ENCODE peak calls at places on chromosome 17, in ten cellular contexts. D is adrenal gland, V is IMR-90, Z is mucosa of descending colon, G is AG10803, W is lung, H is neural progenitor cell, C is AG04450, S is mesothelial cell of epicardium, K is stomach. B is an unnamed sample.

GRCh38 chr17:40528692-40529417 is 27.4 kb upstream of the TNS4 start:
- DNase-seq in C (no peak), K (no peak), Z (no peak), H (no peak), G (no peak), S (no peak), W (no peak), D (no peak), V (no peak), B (no peak)

GRCh38 chr17:73697872-73698271 is 53.6 kb upstream of the SDK2 start:
- DNase-seq in S (no peak), W (no peak), D (no peak), K (no peak), V (no peak), G (no peak), C (no peak), Z (peak; percentile 64), H (no peak), B (no peak)

GRCh38 chr17:75689441-75689873 is 22.3 kb downstream of the SAP30BP start:
- DNase-seq in G (no peak), S (no peak), K (no peak), V (no peak), C (no peak), D (no peak), W (no peak), H (no peak), Z (peak; percentile 11), B (no peak)

GRCh38 chr17:66945451-66945850 is 19.1 kb upstream of the CACNG4 start:
- DNase-seq in V (no peak), K (no peak), G (peak; percentile 14), W (no peak), D (no peak), C (no peak), H (no peak), Z (no peak), S (no peak), B (no peak)

GRCh38 chr17:64339516-64340475 is 50.9 kb downstream of the PECAM1 start:
- DNase-seq in C (no peak), H (no peak), K (no peak), Z (no peak), W (no peak), D (no peak), G (peak; percentile 27), V (no peak), S (no peak), B (no peak)

GRCh38 chr17:3535253-3535995 is 22.2 kb downstream of the TRPV3 start:
- DNase-seq in G (peak; percentile 80), C (no peak), K (peak; percentile 50), V (peak; percentile 62), W (peak; percentile 51), Z (peak; percentile 74), H (peak; percentile 86), S (peak; percentile 59), D (peak; percentile 54), B (no peak)

GRCh38 chr17:12789976-12790805 is 893 bp downstream of the ARHGAP44 start:
- DNase-seq in D (no peak), C (no peak), H (peak; percentile 63), Z (peak; percentile 69), W (peak; percentile 31), K (peak; percentile 27), V (no peak), G (no peak), S (peak; percentile 22), B (peak; percentile 71)

GRCh38 chr17:63419949-63420867 is 25.9 kb downstream of the CYB561 start:
- DNase-seq in D (no peak), Z (no peak), W (no peak), H (no peak), V (no peak), G (no peak), K (no peak), C (no peak), S (no peak), B (no peak)

GRCh38 chr17:50865060-50865867 is 890 bp downstream of the TOB1 start:
- DNase-seq in V (peak; percentile 24), W (peak; percentile 61), G (peak; percentile 33), H (peak; percentile 82), C (no peak), Z (peak; percentile 80), D (peak; percentile 66), S (no peak), K (peak; percentile 64), B (peak; percentile 72)

GRCh38 chr17:9021985-9022552 is 759 bp downstream of the NTN1 start:
- DNase-seq in C (no peak), W (no peak), Z (peak; percentile 39), H (peak; percentile 76), D (no peak), K (no peak), S (no peak), V (peak; percentile 4), G (peak; percentile 31), B (no peak)

GRCh38 chr17:49123061-49123460 is 9.5 kb upstream of the B4GALNT2 start:
- DNase-seq in Z (no peak), G (no peak), W (no peak), C (no peak), S (no peak), K (no peak), H (no peak), V (no peak), D (no peak), B (no peak)

GRCh38 chr17:16927641-16928321 is 44.1 kb downstream of the TNFRSF13B start:
- DNase-seq in W (no peak), V (no peak), S (no peak), G (no peak), C (no peak), K (no peak), H (no peak), D (no peak), Z (no peak), B (no peak)

GRCh38 chr17:71302721-71303549 is 817.9 kb upstream of the SOX9 start:
- DNase-seq in C (no peak), W (no peak), Z (no peak), D (no peak), G (no peak), S (no peak), H (no peak), V (no peak), K (no peak), B (no peak)

GRCh38 chr17:34423978-34424813 is 61.2 kb upstream of the CCL1 start:
- DNase-seq in C (no peak), V (no peak), D (no peak), K (no peak), G (no peak), S (no peak), H (no peak), W (no peak), Z (no peak), B (no peak)

GRCh38 chr17:41680426-41681040 is 8.2 kb upstream of the EIF1 start:
- DNase-seq in G (no peak), V (no peak), Z (no peak), D (no peak), H (no peak), S (no peak), C (no peak), W (no peak), K (no peak), B (no peak)

GRCh38 chr17:41684050-41684449 is 4.6 kb upstream of the EIF1 start:
- DNase-seq in V (no peak), D (no peak), S (no peak), C (no peak), W (no peak), G (no peak), K (no peak), H (no peak), Z (no peak), B (no peak)

GRCh38 chr17:41681776-41682175 is 6.9 kb upstream of the EIF1 start:
- DNase-seq in D (no peak), S (no peak), V (no peak), K (no peak), C (no peak), W (no peak), H (no peak), G (no peak), Z (no peak), B (no peak)

GRCh38 chr17:41682611-41683010 is 6.1 kb upstream of the EIF1 start:
- DNase-seq in D (no peak), K (no peak), S (no peak), C (no peak), W (no peak), V (no peak), G (no peak), H (no peak), Z (no peak), B (no peak)

GRCh38 chr17:41683441-41684007 is 5.2 kb upstream of the EIF1 start:
- DNase-seq in V (no peak), Z (no peak), C (no peak), D (no peak), W (no peak), S (no peak), H (no peak), K (no peak), G (no peak), B (no peak)
- TF ChIP-seq CTCF in V (no peak), Z (no peak), C (no peak), D (no peak), W (no peak), S (no peak), H (no peak), K (no peak), G (no peak), B (no peak)

DNA sequence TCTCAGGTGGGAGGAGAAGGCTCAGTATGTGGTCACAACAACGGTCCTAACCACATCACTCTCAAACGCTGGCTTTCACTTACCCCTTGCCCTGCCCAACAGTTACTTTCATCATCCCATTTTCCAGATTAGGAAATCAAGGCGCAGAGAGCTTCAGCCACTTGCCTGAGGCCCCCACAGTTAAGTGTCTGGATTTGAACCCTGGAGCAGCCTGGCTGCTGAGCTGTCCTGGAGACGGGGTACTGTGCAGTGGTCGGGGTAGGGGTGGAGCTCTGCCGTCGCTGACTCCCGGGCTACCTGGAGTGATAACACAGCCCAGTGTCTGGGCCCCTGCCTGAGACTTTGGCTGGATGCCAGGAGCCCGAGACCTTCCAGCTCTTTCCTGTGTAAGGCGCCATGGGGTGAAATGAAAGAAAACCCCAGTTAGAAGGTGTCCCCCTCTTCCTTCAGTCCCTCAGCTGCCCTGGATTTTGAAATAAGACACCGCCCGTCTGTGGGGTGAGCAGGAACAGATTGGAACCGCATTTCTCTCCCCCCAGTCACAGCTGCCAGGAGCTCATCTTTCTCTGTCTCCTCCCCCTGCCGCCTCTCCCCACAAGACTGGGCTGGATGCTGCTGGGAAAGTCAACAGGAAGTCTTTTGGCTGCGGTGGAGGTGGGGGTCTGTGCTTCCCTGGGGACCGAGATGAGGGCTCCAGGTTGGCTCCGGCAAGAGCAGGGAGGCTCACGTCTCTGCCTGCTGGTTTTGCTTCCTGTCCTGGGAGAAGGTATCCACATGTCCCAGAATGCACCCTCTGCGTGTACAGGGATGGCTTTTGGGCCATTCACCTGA is 280.2 kb downstream of the SEC14L1 start:
- DNase-seq in W (no peak), V (peak; percentile 93), D (peak; percentile 54), K (no peak), Z (no peak), H (peak; percentile 63), C (peak; percentile 74), S (no peak), G (peak; percentile 87), B (no peak)
- TF ChIP-seq CTCF in W (no peak), V (no peak), D (no peak), K (no peak), Z (no peak), H (no peak), C (no peak), S (no peak), G (no peak), B (peak; percentile 10)

GRCh38 chr17:38434178-38434665 is 6.0 kb downstream of the ARHGAP23 start:
- DNase-seq in C (no peak), Z (no peak), W (no peak), D (no peak), H (no peak), K (no peak), V (no peak), G (no peak), S (no peak), B (no peak)
- TF ChIP-seq CTCF in C (no peak), Z (no peak), W (no peak), D (no peak), H (no peak), K (no peak), V (no peak), G (no peak), S (no peak), B (no peak)

GRCh38 chr17:60601443-60602384 is 1.7 kb downstream of the PPM1D start:
- DNase-seq in K (peak; percentile 53), C (peak; percentile 56), S (no peak), D (peak; percentile 60), V (peak; percentile 81), Z (no peak), W (peak; percentile 47), G (peak; percentile 70), H (peak; percentile 75), B (no peak)
- TF ChIP-seq CTCF in K (no peak), C (no peak), S (no peak), D (no peak), V (no peak), Z (no peak), W (no peak), G (no peak), H (no peak), B (peak; percentile 16)

B was measured in type B pancreatic cell.